ENCODE peak calls at places on chromosomes 11 and 22, in nine cellular contexts. K is astrocyte, L is fibroblast of lung, D is MM.1S, X is PC-3, A is GM23338, O is SK-N-SH, J is endothelial cell of umbilical vein, I is IMR-90. W is an unnamed sample.

GRCh38 chr22:48701296-48702030 is 1126.2 kb downstream of the BRD1 start:
- DNase-seq in D (no peak), L (no peak), A (no peak), K (no peak), I (no peak), J (no peak), X (no peak), O (no peak), W (no peak)

GRCh38 chr11:44607324-44607962 is 42.0 kb downstream of the CD82 start:
- DNase-seq in K (peak; percentile 20), I (peak; percentile 52), O (no peak), J (no peak), L (peak; percentile 18), A (no peak), X (no peak), D (no peak), W (peak; percentile 88)

GRCh38 chr22:19178065-19178658 is 374 bp downstream of the SLC25A1 start:
- DNase-seq in L (peak; percentile 11), X (peak; percentile 25), D (peak; percentile 49), K (no peak), O (peak; percentile 85), A (peak; percentile 67), J (peak; percentile 46), I (peak; percentile 11), W (peak; percentile 93)

GRCh38 chr11:15852179-15852578 is 504.2 kb downstream of the SOX6 start:
- DNase-seq in A (peak; percentile 53), O (no peak), I (peak; percentile 35), X (peak; percentile 4), L (peak; percentile 45), K (no peak), D (no peak), J (no peak), W (no peak)

GRCh38 chr22:39917776-39918493 is 17.1 kb downstream of the GRAP2 start:
- DNase-seq in L (peak; percentile 30), K (no peak), X (no peak), O (peak; percentile 14), I (no peak), J (no peak), D (no peak), A (no peak), W (no peak)

GRCh38 chr22:26585104-26585790 is 4.7 kb downstream of the TPST2 start:
- DNase-seq in X (peak; percentile 81), D (no peak), J (peak; percentile 80), A (no peak), I (peak; percentile 79), K (peak; percentile 72), L (peak; percentile 80), O (peak; percentile 53), W (peak; percentile 90)

GRCh38 chr11:102322560-102322959 is 5.3 kb downstream of the BIRC3 start:
- DNase-seq in A (no peak), X (no peak), J (no peak), O (no peak), K (no peak), D (peak; percentile 54), I (no peak), L (no peak), W (no peak)

GRCh38 chr11:123525511-123525918 is 95.4 kb downstream of the GRAMD1B start:
- DNase-seq in A (peak; percentile 30), K (no peak), I (no peak), L (no peak), D (no peak), J (no peak), X (no peak), O (peak; percentile 72), W (no peak)

GRCh38 chr11:92227954-92228935 is 3.6 kb downstream of the FAT3 start:
- DNase-seq in I (no peak), X (no peak), A (no peak), J (no peak), K (peak; percentile 20), L (peak; percentile 34), O (peak; percentile 21), D (no peak), W (peak; percentile 75)

GRCh38 chr11:17596711-17597110 is 49.7 kb downstream of the OTOG start:
- DNase-seq in D (no peak), O (no peak), K (no peak), X (no peak), I (no peak), A (no peak), L (no peak), J (no peak), W (no peak)

GRCh38 chr22:39556970-39557811 is 13.4 kb upstream of the CACNA1I start:
- DNase-seq in J (no peak), D (no peak), L (peak; percentile 18), I (peak; percentile 7), X (no peak), A (peak; percentile 57), K (no peak), O (peak; percentile 71), W (peak; percentile 84)

DNA sequence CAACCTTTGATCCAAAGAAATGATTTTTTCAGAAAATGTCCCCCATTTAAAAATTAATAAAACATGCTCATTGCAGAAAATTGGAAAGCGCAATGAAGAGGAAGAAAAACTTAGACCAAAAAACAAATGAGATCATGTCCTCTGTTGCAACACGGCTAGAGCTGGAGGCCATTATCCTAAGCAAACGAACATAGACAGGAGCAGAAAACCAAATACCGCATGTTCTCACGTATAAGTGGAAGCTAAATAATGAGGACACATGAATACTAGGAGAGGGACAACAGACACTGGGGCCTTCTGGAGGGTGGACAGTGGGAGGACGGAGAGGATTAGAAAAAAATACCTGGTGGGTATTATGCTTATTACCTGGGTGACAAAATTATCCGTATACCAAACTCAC is 39.0 kb downstream of the CYTH4 start:
- DNase-seq in K (no peak), L (no peak), I (no peak), X (no peak), J (no peak), A (no peak), O (no peak), D (no peak), W (no peak)
- H3K4me2 ChIP-seq in K (no peak overlapping the region), L (no peak overlapping the region), I (no peak overlapping the region), X (no peak overlapping the region), J (no peak overlapping the region), A (no peak overlapping the region), O (no peak overlapping the region), D (no peak overlapping the region), W (no peak overlapping the region)

GRCh38 chr11:70203749-70204465 is 811 bp downstream of the FADD start:
- DNase-seq in L (peak; percentile 77), K (peak; percentile 79), J (peak; percentile 90), D (peak; percentile 79), O (peak; percentile 50), X (peak; percentile 97), A (peak; percentile 50), I (peak; percentile 86), W (peak; percentile 97)
- H4K20me1 ChIP-seq in L (no peaks in the 10 kb centered on the region), K (peaks cover 50% of the 10 kb centered on the region), J (no peaks in the 10 kb centered on the region), D (no peaks in the 10 kb centered on the region), O (peaks cover 50% of the 10 kb centered on the region), X (peaks cover 41% of the 10 kb centered on the region), A (peaks cover 33% of the 10 kb centered on the region), I (peaks cover 51% of the 10 kb centered on the region), W (peaks cover 42% of the 10 kb centered on the region)

GRCh38 chr11:127003260-127003981 is 2.9 kb upstream of the KIRREL3 start:
- DNase-seq in D (peak; percentile 71), A (peak; percentile 91), L (peak; percentile 5), X (no peak), J (no peak), O (peak; percentile 91), I (peak; percentile 58), K (peak; percentile 56), W (peak; percentile 86)
- TF ChIP-seq CTCF in D (peak; percentile 52), A (peak; percentile 62), L (peak; percentile 7), X (peak; percentile 37), J (no peak), O (peak; percentile 67), I (peak; percentile 9), K (peak; percentile 18), W (peak; percentile 31)

GRCh38 chr11:78292109-78292803 is 103.5 kb downstream of the USP35 start:
- DNase-seq in L (no peak), K (no peak), I (no peak), O (no peak), A (no peak), J (no peak), X (no peak), D (no peak), W (no peak)
- H3K4me2 ChIP-seq in L (no peak overlapping the region), K (no peak overlapping the region), I (no peak overlapping the region), O (no peak overlapping the region), A (no peak overlapping the region), J (no peak overlapping the region), X (no peak overlapping the region), D (no peak overlapping the region), W (no peak overlapping the region)

GRCh38 chr11:1015826-1016565 is 20.5 kb downstream of the MUC6 start:
- DNase-seq in K (no peak), I (no peak), L (no peak), X (no peak), A (no peak), O (no peak), D (no peak), J (no peak), W (no peak)

GRCh38 chr11:1015064-1015463 is 21.5 kb downstream of the MUC6 start:
- DNase-seq in X (no peak), K (no peak), I (no peak), D (no peak), O (no peak), L (no peak), J (no peak), A (no peak), W (no peak)

GRCh38 chr11:1019321-1019910 is 17.1 kb downstream of the MUC6 start:
- DNase-seq in O (no peak), I (no peak), L (no peak), J (no peak), K (no peak), X (no peak), D (no peak), A (no peak), W (no peak)

GRCh38 chr11:1018091-1018490 is 18.4 kb downstream of the MUC6 start:
- DNase-seq in K (no peak), O (no peak), L (no peak), A (no peak), X (no peak), J (no peak), I (no peak), D (no peak), W (no peak)

GRCh38 chr11:1017269-1018005 is 19.1 kb downstream of the MUC6 start:
- DNase-seq in I (no peak), J (peak; percentile 20), K (no peak), O (no peak), A (no peak), L (no peak), X (peak; percentile 12), D (no peak), W (no peak)
- H4K20me1 ChIP-seq in I (peaks cover 12% of the 10 kb centered on the region), J (no peaks in the 10 kb centered on the region), K (peaks cover 63% of the 10 kb centered on the region), O (no peaks in the 10 kb centered on the region), A (no peaks in the 10 kb centered on the region), L (no peaks in the 10 kb centered on the region), X (no peaks in the 10 kb centered on the region), D (no peaks in the 10 kb centered on the region), W (peaks cover 23% of the 10 kb centered on the region)

DNA sequence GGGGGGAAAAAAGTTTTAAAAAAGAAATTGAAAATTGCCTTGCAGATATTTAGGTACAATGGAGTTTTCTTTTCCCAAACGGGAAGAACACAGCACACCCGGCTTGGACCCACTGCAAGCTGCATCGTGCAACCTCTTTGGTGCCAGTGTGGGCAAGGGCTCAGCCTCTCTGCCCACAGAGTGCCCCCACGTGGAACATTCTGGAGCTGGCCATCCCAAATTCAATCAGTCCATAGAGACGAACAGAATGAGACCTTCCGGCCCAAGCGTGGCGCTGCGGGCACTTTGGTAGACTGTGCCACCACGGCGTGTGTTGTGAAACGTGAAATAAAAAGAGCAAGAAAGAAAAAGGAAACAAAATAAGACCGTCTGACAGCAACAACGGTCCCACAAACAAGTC is 964.9 kb downstream of the NTM start:
- DNase-seq in K (no peak), A (no peak), X (no peak), D (no peak), I (no peak), O (no peak), J (no peak), L (no peak), W (no peak)
- TF ChIP-seq CTCF in K (no peak), A (peak; percentile 18), X (no peak), D (no peak), I (no peak), O (no peak), J (no peak), L (no peak), W (no peak)

GRCh38 chr11:13777341-13777985 is 109.0 kb downstream of the FAR1 start:
- DNase-seq in K (no peak), I (no peak), J (no peak), L (no peak), A (peak; percentile 83), X (no peak), O (no peak), D (no peak), W (peak; percentile 63)
- H3K4me2 ChIP-seq in K (no peak overlapping the region), I (no peak overlapping the region), J (no peak overlapping the region), L (no peak overlapping the region), A (peak overlapping the region; percentile 35), X (no peak overlapping the region), O (no peak overlapping the region), D (no peak overlapping the region), W (no peak overlapping the region)